ENCODE peak calls at places on chromosomes 1 and 21, in nine cellular contexts. Z, U, K, S, R, W, C, E and L are unnamed samples.

GRCh38 chr1:51956528-51957509 is 33.7 kb downstream of the RAB3B start:
- DNase-seq in S (no peak), R (no peak), Z (no peak), U (no peak), W (no peak), E (peak; percentile 60), K (peak; percentile 54), C (peak; percentile 15), L (no peak)

GRCh38 chr1:48920741-48921330 is 144.1 kb upstream of the BEND5 start:
- DNase-seq in W (no peak), U (no peak), K (no peak), Z (no peak), C (no peak), S (no peak), R (no peak), E (peak; percentile 13), L (no peak)

GRCh38 chr1:145689922-145690321 is 17.2 kb downstream of the PDZK1 start:
- DNase-seq in K (no peak), W (no peak), C (no peak), R (no peak), S (no peak), Z (no peak), E (no peak), U (no peak), L (no peak)

GRCh38 chr1:67347688-67348472 is 40.2 kb downstream of the IL12RB2 start:
- DNase-seq in R (peak; percentile 41), W (peak; percentile 35), Z (no peak), U (peak; percentile 58), S (peak; percentile 38), K (peak; percentile 68), E (peak; percentile 75), C (peak; percentile 67), L (no peak)

GRCh38 chr21:42301371-42302291 is 13.6 kb downstream of the TFF3 start:
- DNase-seq in S (no peak), U (no peak), W (no peak), C (no peak), K (no peak), R (no peak), Z (no peak), E (no peak), L (no peak)

GRCh38 chr1:225410036-225410435 is 17.8 kb downstream of the LBR start:
- DNase-seq in W (no peak), E (no peak), S (no peak), R (no peak), C (no peak), K (no peak), U (no peak), Z (no peak), L (no peak)

GRCh38 chr1:153945795-153946621 is 510 bp downstream of the DENND4B start:
- DNase-seq in S (peak; percentile 97), C (peak; percentile 70), W (peak; percentile 34), U (peak; percentile 97), R (peak; percentile 86), E (peak; percentile 69), K (peak; percentile 65), Z (peak; percentile 97), L (no peak)

GRCh38 chr21:32203877-32204480 is 74.9 kb downstream of the MIS18A start:
- DNase-seq in W (no peak), U (no peak), E (no peak), R (no peak), S (no peak), Z (no peak), C (no peak), K (no peak), L (peak; percentile 65)

GRCh38 chr1:186804669-186805068 is 24.1 kb upstream of the PLA2G4A start:
- DNase-seq in K (no peak), C (no peak), E (no peak), W (no peak), S (no peak), Z (no peak), U (no peak), R (no peak), L (no peak)

GRCh38 chr1:12502300-12503109 is 115.5 kb downstream of the DHRS3 start:
- DNase-seq in W (no peak), R (no peak), Z (no peak), K (no peak), C (no peak), E (no peak), U (no peak), S (no peak), L (no peak)

GRCh38 chr1:153548722-153549695 is at the start of gene S100A3:
- DNase-seq in U (no peak), W (no peak), K (peak; percentile 93), R (peak; percentile 35), S (no peak), E (peak; percentile 95), C (peak; percentile 84), Z (peak; percentile 65), L (peak; percentile 93)

GRCh38 chr1:8652607-8653046 is 164.8 kb downstream of the RERE start:
- DNase-seq in C (no peak), K (no peak), Z (no peak), U (no peak), E (no peak), S (no peak), R (no peak), W (no peak), L (no peak)

GRCh38 chr1:19495000-19495656 is 9.8 kb upstream of the CAPZB start:
- DNase-seq in U (no peak), K (peak; percentile 38), S (no peak), W (no peak), C (peak; percentile 56), R (no peak), E (peak; percentile 67), Z (no peak), L (no peak)

GRCh38 chr1:19493547-19493946 is 8.2 kb upstream of the CAPZB start:
- DNase-seq in C (no peak), S (no peak), Z (no peak), E (no peak), K (no peak), U (no peak), W (no peak), R (no peak), L (no peak)

GRCh38 chr1:19496529-19496877 is 11.2 kb upstream of the CAPZB start:
- DNase-seq in R (no peak), Z (no peak), U (no peak), K (no peak), S (no peak), C (no peak), W (no peak), E (no peak), L (no peak)

GRCh38 chr1:19495816-19496528 is 10.6 kb upstream of the CAPZB start:
- DNase-seq in W (no peak), S (no peak), K (peak; percentile 56), C (peak; percentile 69), E (peak; percentile 29), Z (no peak), R (no peak), U (no peak), L (no peak)
- TF ChIP-seq CTCF in W (no peak), S (no peak), K (no peak), C (no peak), E (no peak), Z (no peak), R (no peak), U (no peak), L (no peak)

GRCh38 chr1:167365360-167365759 is 144.7 kb downstream of the POU2F1 start:
- DNase-seq in Z (no peak), E (no peak), S (no peak), K (no peak), W (no peak), R (no peak), U (no peak), C (no peak), L (no peak)
- TF ChIP-seq CTCF in Z (no peak), E (no peak), S (no peak), K (no peak), W (no peak), R (no peak), U (no peak), C (no peak), L (no peak)

GRCh38 chr1:94796269-94796668 is 23.9 kb upstream of the SLC44A3 start:
- DNase-seq in U (no peak), S (no peak), W (no peak), Z (no peak), E (no peak), K (no peak), R (no peak), C (no peak), L (no peak)
- TF ChIP-seq CTCF in U (no peak), S (no peak), W (no peak), Z (no peak), E (no peak), K (no peak), R (no peak), C (no peak), L (no peak)

DNA sequence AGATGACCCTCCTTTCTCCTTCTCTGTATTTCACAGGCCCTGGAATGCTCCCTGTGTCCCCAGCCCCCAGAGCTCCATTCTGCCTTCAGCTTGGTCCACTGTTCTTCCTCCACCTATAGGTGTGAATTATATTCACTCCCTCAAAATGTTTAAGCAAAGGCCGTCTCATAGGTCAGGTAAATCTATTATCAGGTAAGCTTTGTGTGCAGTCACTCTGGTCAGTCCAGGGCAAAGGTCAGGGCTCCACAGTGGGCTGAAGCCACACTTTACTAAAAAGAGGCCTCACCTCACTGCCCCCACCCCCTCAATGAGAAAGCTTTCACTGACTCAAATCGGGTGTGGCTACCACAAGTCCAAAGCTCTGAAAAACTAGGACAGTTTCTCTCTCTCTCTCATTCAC is 65.9 kb downstream of the DNTTIP2 start:
- DNase-seq in E (peak; percentile 35), K (peak; percentile 40), S (no peak), C (peak; percentile 40), U (no peak), Z (no peak), R (no peak), W (no peak), L (peak; percentile 40)
- TF ChIP-seq CTCF in E (peak; percentile 3), K (no peak), S (no peak), C (no peak), U (no peak), Z (no peak), R (no peak), W (no peak), L (no peak)

DNA sequence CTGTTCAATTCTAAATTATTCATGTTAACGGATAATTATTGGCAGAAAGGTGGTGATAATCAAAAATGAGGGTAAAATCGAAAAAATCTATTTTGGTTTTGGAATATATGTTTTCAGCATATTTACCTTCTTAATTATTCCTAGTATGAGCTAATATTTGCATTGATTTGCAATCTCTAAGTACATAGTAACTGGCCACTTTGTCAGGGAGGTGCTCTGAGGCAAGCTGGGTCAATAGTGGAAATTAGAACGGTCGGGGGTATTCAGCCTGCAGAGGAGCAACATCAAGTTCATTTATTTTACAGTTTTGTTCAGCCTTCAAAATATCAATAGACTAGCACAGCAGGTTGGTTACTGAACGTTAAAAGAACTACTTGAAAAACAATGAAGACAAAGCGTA is 1.8 kb downstream of the OTUD7B start:
- DNase-seq in K (no peak), E (no peak), W (no peak), R (no peak), S (no peak), U (no peak), Z (no peak), C (no peak), L (no peak)
- TF ChIP-seq CTCF in K (no peak), E (no peak), W (no peak), R (no peak), S (no peak), U (no peak), Z (no peak), C (no peak), L (no peak)